ENCODE peak calls at places on chromosomes 11 and 22, in eight cellular contexts. S is astrocyte of the spinal cord, L is fibroblast of the aortic adventitia, P is right lobe of liver, E is heart left ventricle, W is lower leg skin, V is upper lobe of right lung, I is fibroblast of lung. J is an unnamed sample.

GRCh38 chr11:131534031-131534430 is 163.6 kb downstream of the NTM start:
- DNase-seq in S (no peak), L (no peak), P (no peak), E (no peak), W (no peak), V (no peak), I (no peak), J (no peak)

GRCh38 chr22:17844150-17844549 is 69.9 kb upstream of the BID start:
- DNase-seq in S (no peak), L (no peak), P (no peak), E (no peak), W (no peak), V (no peak), I (no peak), J (no peak)

GRCh38 chr22:20741634-20742581 is 32.0 kb upstream of the SERPIND1 start:
- DNase-seq in S (peak; percentile 18), L (peak; percentile 22), P (no peak), E (no peak), W (no peak), V (no peak), I (peak; percentile 15), J (no peak)

GRCh38 chr11:45262900-45263299 is 23.2 kb downstream of the SYT13 start:
- DNase-seq in S (no peak), L (no peak), P (no peak), E (no peak), W (no peak), V (no peak), I (no peak), J (peak; percentile 32)

GRCh38 chr11:115153135-115153534 is 351.1 kb downstream of the CADM1 start:
- DNase-seq in S (peak; percentile 20), L (no peak), P (no peak), E (no peak), W (no peak), V (no peak), I (peak; percentile 38), J (no peak)

GRCh38 chr11:57932105-57932504 is 91.6 kb upstream of the OR9Q1 start:
- DNase-seq in S (no peak), L (no peak), P (no peak), E (no peak), W (no peak), V (no peak), I (no peak), J (no peak)

GRCh38 chr11:13939952-13940610 is 22.4 kb upstream of the SPON1 start:
- DNase-seq in S (no peak), L (no peak), P (no peak), E (no peak), W (no peak), V (no peak), I (no peak), J (no peak)

GRCh38 chr11:44011797-44012196 is 36.0 kb upstream of the ACCSL start:
- DNase-seq in S (no peak), L (peak; percentile 56), P (no peak), E (no peak), W (peak; percentile 7), V (no peak), I (peak; percentile 72), J (no peak)

GRCh38 chr11:88338223-88338661 is 706 bp upstream of the CTSC start:
- DNase-seq in S (peak; percentile 66), L (peak; percentile 79), P (peak; percentile 68), E (peak; percentile 61), W (no peak), V (peak; percentile 73), I (peak; percentile 74), J (peak; percentile 60)

GRCh38 chr22:32685527-32685926 is 116.0 kb upstream of the TIMP3 start:
- DNase-seq in S (no peak), L (peak; percentile 32), P (no peak), E (no peak), W (no peak), V (no peak), I (no peak), J (no peak)

GRCh38 chr22:27258773-27259172 is 542.8 kb downstream of the MN1 start:
- DNase-seq in S (no peak), L (no peak), P (no peak), E (no peak), W (no peak), V (no peak), I (no peak), J (no peak)

GRCh38 chr22:47633111-47633510 is 870.7 kb downstream of the TBC1D22A start:
- DNase-seq in S (no peak), L (no peak), P (no peak), E (no peak), W (peak; percentile 68), V (peak; percentile 40), I (no peak), J (no peak)

GRCh38 chr11:68312780-68313573 is 586 bp downstream of the LRP5 start:
- DNase-seq in S (no peak), L (no peak), P (peak; percentile 59), E (no peak), W (no peak), V (peak; percentile 71), I (peak; percentile 27), J (peak; percentile 46)

GRCh38 chr22:43980996-43981395 is 25.8 kb downstream of the SAMM50 start:
- DNase-seq in S (no peak), L (no peak), P (no peak), E (peak; percentile 8), W (no peak), V (no peak), I (no peak), J (no peak)

GRCh38 chr11:44766972-44767278 is 40.2 kb downstream of the TSPAN18 start:
- DNase-seq in S (peak; percentile 38), L (peak; percentile 37), P (no peak), E (peak; percentile 66), W (peak; percentile 21), V (no peak), I (peak; percentile 36), J (no peak)

GRCh38 chr22:36873614-36874308 is 13.0 kb downstream of the NCF4 start:
- DNase-seq in S (peak; percentile 20), L (peak; percentile 82), P (peak; percentile 69), E (no peak), W (no peak), V (peak; percentile 80), I (peak; percentile 49), J (peak; percentile 28)
- H3K4me3 ChIP-seq in S (no peak overlapping the region), L (no peak overlapping the region), P (no peak overlapping the region), E (no peak overlapping the region), W (no peak overlapping the region), V (no peak overlapping the region), I (no peak overlapping the region), J (no peak overlapping the region)

DNA sequence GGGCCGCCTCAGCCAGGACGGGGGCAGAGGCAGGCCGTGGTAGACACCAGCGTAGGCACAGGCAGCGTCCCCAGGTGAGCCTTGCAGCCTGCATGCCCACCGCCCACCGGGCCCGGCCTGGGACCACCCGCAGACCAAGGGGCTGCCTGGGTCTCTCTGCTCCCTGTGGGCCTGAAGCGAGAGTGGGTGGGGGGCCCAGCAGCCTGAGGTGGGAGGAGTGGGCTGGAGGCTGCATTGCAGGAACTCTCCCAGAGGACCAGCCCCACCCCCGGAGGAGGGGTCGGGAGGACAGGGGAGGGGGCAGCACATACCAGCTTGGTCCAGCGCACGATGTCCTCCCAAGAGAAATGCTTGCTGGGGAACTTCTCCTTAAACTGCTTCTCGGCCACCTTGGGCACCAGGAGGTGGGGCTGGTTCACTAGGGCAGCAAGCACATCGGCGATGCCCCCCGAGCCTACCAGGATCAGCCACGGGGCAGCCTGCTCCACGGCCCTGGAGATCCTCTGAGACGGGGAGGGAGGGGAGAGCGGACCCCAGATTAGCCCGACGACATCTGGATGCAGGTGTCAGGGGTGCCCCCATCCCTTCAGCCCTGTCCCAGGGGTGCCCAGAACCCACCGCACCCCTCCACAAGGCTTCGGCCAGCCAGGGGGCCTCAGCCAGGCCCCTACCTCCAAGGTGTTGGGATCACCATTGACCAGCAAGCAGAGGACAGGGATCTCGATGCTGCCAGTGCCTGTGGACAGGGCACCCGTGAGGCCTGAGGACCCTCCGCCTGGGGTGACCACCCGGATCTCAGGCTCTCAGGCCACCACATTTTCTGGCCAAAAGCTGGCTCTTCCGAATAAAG is 17.5 kb downstream of the TSSC4 start:
- DNase-seq in S (no peak), L (no peak), P (no peak), E (peak; percentile 22), W (no peak), V (no peak), I (no peak), J (no peak)
- TF ChIP-seq CTCF in S (no peak), L (no peak), P (no peak), E (no peak), W (no peak), V (no peak), I (no peak), J (no peak)

DNA sequence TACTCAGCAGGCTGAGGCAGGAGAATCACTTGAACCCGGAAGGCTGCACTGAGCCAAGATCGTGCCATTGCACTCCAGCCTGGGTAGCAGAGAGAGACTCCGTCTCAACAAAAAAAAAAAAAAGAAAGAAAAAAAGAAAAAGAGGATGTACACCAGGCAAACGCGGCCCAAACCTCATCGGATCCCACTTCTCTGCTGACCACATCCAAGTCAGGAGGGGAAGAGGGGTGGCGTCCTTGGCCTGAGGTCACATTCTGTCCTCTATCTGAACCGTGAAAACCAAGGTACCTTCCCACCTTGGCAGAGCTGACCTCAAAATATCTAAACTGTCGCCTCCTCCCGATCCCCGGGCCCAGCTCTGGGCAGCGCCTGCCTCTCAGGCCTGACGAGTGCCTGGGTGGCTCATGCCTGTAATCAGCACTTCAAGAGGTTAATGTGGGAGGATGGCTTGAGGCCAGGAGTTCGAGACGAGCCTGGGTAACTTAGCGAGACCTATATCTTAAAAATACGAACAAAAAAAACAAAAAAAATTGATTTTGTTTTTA is 25.1 kb downstream of the RGL4 start:
- DNase-seq in S (no peak), L (peak; percentile 2), P (no peak), E (no peak), W (no peak), V (no peak), I (peak; percentile 3), J (no peak)
- H3K4me3 ChIP-seq in S (no peak overlapping the region), L (peak overlapping the region; percentile 87), P (no peak overlapping the region), E (peak overlapping the region; percentile 82), W (no peak overlapping the region), V (peak overlapping the region; percentile 98), I (no peak overlapping the region), J (no peak overlapping the region)

GRCh38 chr22:45776313-45776585 is 104.6 kb downstream of the ATXN10 start:
- DNase-seq in S (no peak), L (no peak), P (no peak), E (no peak), W (no peak), V (no peak), I (no peak), J (no peak)

GRCh38 chr22:45777046-45777851 is 105.6 kb downstream of the ATXN10 start:
- DNase-seq in S (peak; percentile 58), L (peak; percentile 29), P (no peak), E (no peak), W (no peak), V (no peak), I (peak; percentile 91), J (no peak)

GRCh38 chr22:45775569-45776312 is 104.1 kb downstream of the ATXN10 start:
- DNase-seq in S (no peak), L (no peak), P (no peak), E (no peak), W (no peak), V (no peak), I (no peak), J (no peak)

GRCh38 chr22:45779351-45779750 is 107.7 kb downstream of the ATXN10 start:
- DNase-seq in S (no peak), L (no peak), P (no peak), E (no peak), W (no peak), V (no peak), I (no peak), J (no peak)

DNA sequence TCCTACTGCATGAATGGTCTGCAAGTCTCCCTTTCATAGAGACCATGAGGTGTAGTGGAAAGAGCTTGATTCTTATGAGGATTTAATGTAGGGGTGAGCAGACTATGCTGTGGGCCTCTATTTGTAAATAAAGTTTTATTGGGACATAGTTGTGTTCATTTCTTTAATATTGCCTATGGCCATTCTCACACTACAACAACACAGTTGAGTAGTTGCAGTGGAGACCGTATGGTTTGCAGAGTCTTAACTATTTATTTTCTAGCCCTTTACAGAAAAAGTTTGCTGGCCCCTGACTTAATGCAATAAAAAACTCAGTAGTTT is 106.2 kb downstream of the ATXN10 start:
- DNase-seq in S (no peak), L (no peak), P (no peak), E (no peak), W (no peak), V (no peak), I (no peak), J (no peak)
- TF ChIP-seq CTCF in S (no peak), L (no peak), P (no peak), E (no peak), W (no peak), V (no peak), I (no peak), J (no peak)

J was measured in mucosa of descending colon.